ENCODE peak calls at places on chromosomes 12 and 14, in five cellular contexts. One of them, this sample, is unnamed.

GRCh38 chr14:104355949-104356737 is 217.8 kb downstream of the KIF26A start:
- DNase-seq in PC-9: no peak
- DNase-seq in effector memory CD4-positive, alpha-beta T cell: no peak
- DNase-seq in adrenal gland: no peak
- DNase-seq in choroid plexus epithelial cell: no peak
- DNase-seq in this sample: no peak

GRCh38 chr12:88955541-88955940 is 375.3 kb upstream of the KITLG start:
- DNase-seq in PC-9: no peak
- DNase-seq in effector memory CD4-positive, alpha-beta T cell: no peak
- DNase-seq in adrenal gland: no peak
- DNase-seq in choroid plexus epithelial cell: no peak
- DNase-seq in this sample: peak; percentile 31

GRCh38 chr12:42741771-42742510 is 152.4 kb upstream of the PRICKLE1 start:
- DNase-seq in PC-9: no peak
- DNase-seq in effector memory CD4-positive, alpha-beta T cell: no peak
- DNase-seq in adrenal gland: no peak
- DNase-seq in choroid plexus epithelial cell: peak; percentile 84
- DNase-seq in this sample: no peak

GRCh38 chr12:1795785-1796514 is 24.4 kb upstream of the LRTM2 start:
- DNase-seq in PC-9: peak; percentile 57
- DNase-seq in effector memory CD4-positive, alpha-beta T cell: peak; percentile 88
- DNase-seq in adrenal gland: peak; percentile 93
- DNase-seq in choroid plexus epithelial cell: peak; percentile 90
- DNase-seq in this sample: peak; percentile 72

GRCh38 chr14:54642950-54643695 is 76.2 kb downstream of the SAMD4A start:
- DNase-seq in PC-9: no peak
- DNase-seq in effector memory CD4-positive, alpha-beta T cell: no peak
- DNase-seq in adrenal gland: no peak
- DNase-seq in choroid plexus epithelial cell: peak; percentile 73
- DNase-seq in this sample: peak; percentile 30

GRCh38 chr12:15013634-15014169 is 40.9 kb downstream of the PDE6H start:
- DNase-seq in PC-9: no peak
- DNase-seq in effector memory CD4-positive, alpha-beta T cell: no peak
- DNase-seq in adrenal gland: no peak
- DNase-seq in choroid plexus epithelial cell: no peak
- DNase-seq in this sample: no peak

GRCh38 chr12:39872425-39872824 is 233.5 kb downstream of the SLC2A13 start:
- DNase-seq in PC-9: no peak
- DNase-seq in effector memory CD4-positive, alpha-beta T cell: no peak
- DNase-seq in adrenal gland: no peak
- DNase-seq in choroid plexus epithelial cell: no peak
- DNase-seq in this sample: no peak

GRCh38 chr14:73393375-73393774 is 65.0 kb downstream of the NUMB start:
- DNase-seq in PC-9: no peak
- DNase-seq in effector memory CD4-positive, alpha-beta T cell: no peak
- DNase-seq in adrenal gland: no peak
- DNase-seq in choroid plexus epithelial cell: no peak
- DNase-seq in this sample: no peak

GRCh38 chr12:118874698-118875548 is 106.4 kb upstream of the SRRM4 start:
- DNase-seq in PC-9: no peak
- DNase-seq in effector memory CD4-positive, alpha-beta T cell: no peak
- DNase-seq in adrenal gland: no peak
- DNase-seq in choroid plexus epithelial cell: no peak
- DNase-seq in this sample: no peak

GRCh38 chr12:51833446-51834227 is 14.9 kb downstream of the FIGNL2 start:
- DNase-seq in PC-9: no peak
- DNase-seq in effector memory CD4-positive, alpha-beta T cell: no peak
- DNase-seq in adrenal gland: no peak
- DNase-seq in choroid plexus epithelial cell: no peak
- DNase-seq in this sample: no peak

GRCh38 chr12:85575115-85576096 is 260.8 kb downstream of the RASSF9 start:
- DNase-seq in PC-9: peak; percentile 40
- DNase-seq in effector memory CD4-positive, alpha-beta T cell: no peak
- DNase-seq in adrenal gland: peak; percentile 53
- DNase-seq in choroid plexus epithelial cell: peak; percentile 86
- DNase-seq in this sample: peak; percentile 64

GRCh38 chr14:50000215-50001145 is 107.6 kb downstream of the ARF6 start:
- DNase-seq in PC-9: peak; percentile 93
- DNase-seq in effector memory CD4-positive, alpha-beta T cell: peak; percentile 69
- DNase-seq in adrenal gland: peak; percentile 55
- DNase-seq in choroid plexus epithelial cell: peak; percentile 97
- DNase-seq in this sample: peak; percentile 60

GRCh38 chr12:121943926-121944325 is 25.5 kb downstream of the CFAP251 start:
- DNase-seq in PC-9: no peak
- DNase-seq in effector memory CD4-positive, alpha-beta T cell: no peak
- DNase-seq in adrenal gland: no peak
- DNase-seq in choroid plexus epithelial cell: no peak
- DNase-seq in this sample: peak; percentile 58

GRCh38 chr12:109463776-109464175 is 13.3 kb downstream of the KCTD10 start:
- DNase-seq in PC-9: no peak
- DNase-seq in effector memory CD4-positive, alpha-beta T cell: no peak
- DNase-seq in adrenal gland: no peak
- DNase-seq in choroid plexus epithelial cell: no peak
- DNase-seq in this sample: no peak

DNA sequence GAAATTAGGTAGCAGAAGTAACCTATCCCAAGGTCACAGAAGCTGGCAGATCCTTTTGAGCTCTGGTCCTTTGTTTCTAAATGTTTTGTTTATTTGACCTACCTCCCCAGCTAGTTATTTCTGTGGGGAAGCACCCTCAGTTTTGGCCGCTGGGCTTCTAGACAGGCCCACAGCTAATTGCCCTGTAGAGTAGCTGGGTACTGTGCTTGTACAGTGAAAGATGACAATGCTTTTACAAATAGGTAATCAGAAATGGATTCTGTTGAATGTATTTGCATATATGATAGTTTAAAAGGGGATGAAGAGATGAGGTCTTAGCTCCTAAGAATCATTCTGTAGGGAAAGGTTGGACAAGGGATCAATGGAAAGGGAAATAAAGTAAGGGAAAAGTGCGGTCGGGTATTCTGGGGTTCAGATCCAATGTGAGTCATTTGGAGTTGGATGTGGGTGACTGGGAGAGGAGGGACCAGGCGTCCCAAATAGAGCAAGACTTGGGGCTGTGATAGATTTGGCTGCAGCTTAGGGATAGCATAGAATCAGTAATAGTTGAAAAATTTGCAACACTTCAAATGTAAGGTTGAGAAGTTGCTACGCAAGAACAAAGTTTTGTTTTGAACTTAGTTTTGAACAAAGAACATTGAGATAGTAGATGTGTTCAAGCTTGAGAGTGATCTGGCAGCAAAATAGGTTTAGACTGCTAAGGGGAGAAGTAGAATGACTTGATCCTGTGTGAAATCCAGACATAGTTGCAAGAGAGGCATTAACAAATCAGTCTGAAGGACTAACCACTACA is 3.7 kb downstream of the NUDT4 start:
- DNase-seq in PC-9: no peak
- DNase-seq in effector memory CD4-positive, alpha-beta T cell: no peak
- DNase-seq in adrenal gland: no peak
- DNase-seq in choroid plexus epithelial cell: peak; percentile 58
- DNase-seq in this sample: peak; percentile 9
- H3K4me3 ChIP-seq in PC-9: peak overlapping the region; percentile 86
- H3K4me3 ChIP-seq in effector memory CD4-positive, alpha-beta T cell: peak overlapping the region; percentile 81
- H3K4me3 ChIP-seq in adrenal gland: peak overlapping the region; percentile 17
- H3K4me3 ChIP-seq in choroid plexus epithelial cell: peak overlapping the region; percentile 73
- H3K4me3 ChIP-seq in this sample: peak overlapping the region; percentile 87

DNA sequence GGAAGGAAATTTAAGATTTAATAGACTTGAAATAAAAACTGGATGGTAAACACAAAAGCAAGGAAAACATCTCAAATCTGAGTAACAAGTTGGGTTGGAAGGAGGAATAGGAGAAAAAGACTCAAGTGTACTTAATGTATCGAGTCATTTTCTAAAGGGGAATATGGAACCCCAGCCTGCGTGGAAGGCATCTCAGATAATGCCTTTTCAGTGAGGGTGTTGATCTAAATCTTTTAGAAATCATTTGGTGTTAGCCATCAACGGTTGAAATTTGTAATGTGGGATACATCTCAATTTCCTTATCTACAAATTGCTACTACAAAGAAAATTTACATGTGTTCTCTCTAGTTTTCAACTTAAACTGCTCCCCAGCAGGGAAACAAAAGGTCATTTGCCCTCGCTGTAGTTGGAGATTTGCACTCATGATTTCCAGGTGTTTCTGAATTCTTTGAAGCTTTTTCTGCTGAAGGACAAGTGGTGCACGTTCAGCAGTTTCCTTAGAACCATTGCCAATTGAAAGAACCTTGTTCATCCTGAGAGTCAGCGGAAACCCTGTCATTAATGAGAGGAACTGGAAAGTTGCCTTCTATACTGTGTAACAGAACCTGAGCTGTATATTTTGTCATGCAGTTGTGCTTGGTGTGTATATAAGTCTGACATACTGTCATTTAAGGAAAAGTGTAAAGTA is 2.2 kb downstream of the PCBP2 start:
- DNase-seq in PC-9: no peak
- DNase-seq in effector memory CD4-positive, alpha-beta T cell: no peak
- DNase-seq in adrenal gland: no peak
- DNase-seq in choroid plexus epithelial cell: peak; percentile 35
- DNase-seq in this sample: no peak
- H3K4me3 ChIP-seq in PC-9: peak overlapping the region; percentile 84
- H3K4me3 ChIP-seq in effector memory CD4-positive, alpha-beta T cell: no peak overlapping the region
- H3K4me3 ChIP-seq in adrenal gland: no peak overlapping the region
- H3K4me3 ChIP-seq in choroid plexus epithelial cell: peak overlapping the region; percentile 88
- H3K4me3 ChIP-seq in this sample: no peak overlapping the region

DNA sequence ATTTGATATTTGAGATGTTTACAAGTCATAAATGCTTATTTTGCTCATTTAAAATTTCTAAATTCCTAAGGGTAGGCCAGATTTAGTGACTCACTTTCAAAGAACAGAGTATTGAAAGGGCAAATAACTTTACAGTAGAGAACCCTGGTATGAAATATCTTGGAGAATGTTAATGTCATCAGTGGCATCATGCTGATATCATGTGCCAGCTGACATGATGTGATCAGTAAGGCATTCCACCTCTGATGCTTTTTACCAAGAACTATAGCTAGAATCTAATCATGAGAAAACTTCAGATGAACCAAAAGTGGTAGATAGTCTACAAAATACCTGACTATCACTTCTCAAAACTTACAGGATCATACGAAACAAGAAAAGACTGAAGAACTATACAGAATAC is 2.9 kb upstream of the FLRT2 start:
- DNase-seq in PC-9: no peak
- DNase-seq in effector memory CD4-positive, alpha-beta T cell: no peak
- DNase-seq in adrenal gland: no peak
- DNase-seq in choroid plexus epithelial cell: peak; percentile 80
- DNase-seq in this sample: peak; percentile 52
- H3K4me3 ChIP-seq in PC-9: no peak overlapping the region
- H3K4me3 ChIP-seq in effector memory CD4-positive, alpha-beta T cell: no peak overlapping the region
- H3K4me3 ChIP-seq in adrenal gland: no peak overlapping the region
- H3K4me3 ChIP-seq in choroid plexus epithelial cell: no peak overlapping the region
- H3K4me3 ChIP-seq in this sample: no peak overlapping the region

GRCh38 chr12:96985515-96986362 is 78.7 kb downstream of the NEDD1 start:
- DNase-seq in PC-9: no peak
- DNase-seq in effector memory CD4-positive, alpha-beta T cell: peak; percentile 7
- DNase-seq in adrenal gland: no peak
- DNase-seq in choroid plexus epithelial cell: peak; percentile 9
- DNase-seq in this sample: no peak
- H3K4me3 ChIP-seq in PC-9: no peak overlapping the region
- H3K4me3 ChIP-seq in effector memory CD4-positive, alpha-beta T cell: peak overlapping the region; percentile 58
- H3K4me3 ChIP-seq in adrenal gland: no peak overlapping the region
- H3K4me3 ChIP-seq in choroid plexus epithelial cell: peak overlapping the region; percentile 35
- H3K4me3 ChIP-seq in this sample: peak overlapping the region; percentile 36

GRCh38 chr14:23557946-23558345 is 1.9 kb downstream of the THTPA start:
- DNase-seq in PC-9: no peak
- DNase-seq in effector memory CD4-positive, alpha-beta T cell: no peak
- DNase-seq in adrenal gland: no peak
- DNase-seq in choroid plexus epithelial cell: no peak
- DNase-seq in this sample: no peak
- H3K4me3 ChIP-seq in PC-9: no peak overlapping the region
- H3K4me3 ChIP-seq in effector memory CD4-positive, alpha-beta T cell: no peak overlapping the region
- H3K4me3 ChIP-seq in adrenal gland: no peak overlapping the region
- H3K4me3 ChIP-seq in choroid plexus epithelial cell: no peak overlapping the region
- H3K4me3 ChIP-seq in this sample: no peak overlapping the region

DNA sequence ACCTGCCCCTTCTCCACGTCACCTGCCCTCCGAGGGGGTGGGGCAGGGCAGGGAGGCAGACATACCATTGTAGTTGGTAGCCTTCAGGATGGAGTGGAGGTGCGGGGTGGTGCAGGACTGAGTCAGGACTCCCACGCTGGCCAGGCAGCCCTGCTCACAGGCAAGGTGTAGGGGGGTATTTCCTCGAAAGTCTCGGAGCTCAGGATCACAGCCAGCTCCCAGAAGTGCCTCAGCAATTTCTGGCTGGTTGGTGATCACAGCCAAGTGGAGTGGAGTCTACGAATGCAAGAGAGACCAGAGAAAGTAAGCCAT is 1.5 kb downstream of the NFKBIA start:
- DNase-seq in PC-9: no peak
- DNase-seq in effector memory CD4-positive, alpha-beta T cell: no peak
- DNase-seq in adrenal gland: peak; percentile 50
- DNase-seq in choroid plexus epithelial cell: peak; percentile 57
- DNase-seq in this sample: peak; percentile 71
- H3K4me3 ChIP-seq in PC-9: peak overlapping the region; percentile 85
- H3K4me3 ChIP-seq in effector memory CD4-positive, alpha-beta T cell: peak overlapping the region; percentile 81
- H3K4me3 ChIP-seq in adrenal gland: peak overlapping the region; percentile 30
- H3K4me3 ChIP-seq in choroid plexus epithelial cell: peak overlapping the region; percentile 90
- H3K4me3 ChIP-seq in this sample: peak overlapping the region; percentile 94

DNA sequence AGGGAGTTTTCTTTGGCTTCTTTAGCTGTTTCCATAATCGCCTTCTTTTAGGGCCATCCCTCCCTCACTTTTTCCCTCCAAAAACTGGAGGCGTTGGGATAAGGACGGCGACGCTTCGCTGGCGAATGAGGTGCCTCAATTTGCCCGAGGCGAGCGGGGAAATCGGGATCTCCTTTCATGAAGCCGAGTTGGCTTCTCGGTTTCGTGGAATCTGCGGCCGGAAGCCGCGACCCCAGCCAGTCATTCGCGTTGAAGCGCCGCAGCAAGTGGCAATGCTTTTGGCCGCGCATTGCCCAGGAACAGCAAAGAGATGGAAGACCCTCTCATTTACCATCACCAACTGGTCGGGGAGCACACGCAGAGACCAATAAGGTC is 8.3 kb upstream of the SIX1 start:
- DNase-seq in PC-9: no peak
- DNase-seq in effector memory CD4-positive, alpha-beta T cell: no peak
- DNase-seq in adrenal gland: no peak
- DNase-seq in choroid plexus epithelial cell: peak; percentile 35
- DNase-seq in this sample: no peak
- H3K4me3 ChIP-seq in PC-9: peak overlapping the region; percentile 63
- H3K4me3 ChIP-seq in effector memory CD4-positive, alpha-beta T cell: peak overlapping the region; percentile 58
- H3K4me3 ChIP-seq in adrenal gland: no peak overlapping the region
- H3K4me3 ChIP-seq in choroid plexus epithelial cell: peak overlapping the region; percentile 81
- H3K4me3 ChIP-seq in this sample: peak overlapping the region; percentile 57